ENCODE peak calls at places on chromosomes 4 and X, in eight cellular contexts. P is lower leg skin, E is hepatocyte, T is tibial artery, I is AG09309, Q is Caco-2, L is AG04449, W is lower lobe of right lung. U is an unnamed sample.

GRCh38 chr4:48635310-48635709 is 144.8 kb downstream of the FRYL start:
- DNase-seq in L (no peak), Q (no peak), W (no peak), E (no peak), I (no peak), T (no peak), P (no peak), U (no peak)

GRCh38 chr4:24471623-24472510 is 112.5 kb downstream of the DHX15 start:
- DNase-seq in T (no peak), Q (no peak), P (no peak), I (no peak), W (no peak), E (peak; percentile 30), L (no peak), U (no peak)

GRCh38 chrX:79601336-79602131 is 234.4 kb upstream of the ITM2A start:
- DNase-seq in P (no peak), L (no peak), Q (no peak), I (no peak), E (peak; percentile 13), T (no peak), W (no peak), U (no peak)

GRCh38 chr4:126733301-126733700 is 899.5 kb upstream of the INTU start:
- DNase-seq in Q (no peak), I (no peak), E (no peak), L (no peak), T (no peak), P (no peak), W (no peak), U (no peak)

GRCh38 chrX:31266172-31267076 is 194.6 kb upstream of the FTHL17 start:
- DNase-seq in P (peak; percentile 14), L (no peak), I (no peak), T (peak; percentile 21), W (peak; percentile 66), Q (peak; percentile 47), E (peak; percentile 62), U (no peak)

GRCh38 chrX:116975517-116975916 is 512.7 kb upstream of the CT83 start:
- DNase-seq in I (no peak), E (no peak), L (no peak), Q (no peak), T (no peak), P (no peak), W (no peak), U (no peak)

GRCh38 chrX:72100824-72101351 is 30.8 kb downstream of the RTL5 start:
- DNase-seq in I (no peak), Q (no peak), L (no peak), P (no peak), W (no peak), T (no peak), E (no peak), U (no peak)

GRCh38 chr4:182724414-182724813 is 192.8 kb downstream of the DCTD start:
- DNase-seq in I (peak; percentile 34), E (no peak), T (no peak), P (no peak), L (no peak), W (no peak), Q (no peak), U (no peak)

GRCh38 chrX:51837926-51838325 is 55.5 kb upstream of the MAGED1 start:
- DNase-seq in T (peak; percentile 25), L (no peak), P (peak; percentile 47), W (no peak), I (peak; percentile 2), Q (no peak), E (peak; percentile 56), U (peak; percentile 20)

GRCh38 chr4:163484906-163485305 is 9.6 kb upstream of the TMA16 start:
- DNase-seq in Q (peak; percentile 59), I (no peak), T (peak; percentile 46), W (no peak), P (no peak), E (peak; percentile 71), L (no peak), U (peak; percentile 3)

GRCh38 chr4:337932-338758 is 531 bp downstream of the ZNF141 start:
- DNase-seq in I (no peak), E (peak; percentile 70), L (no peak), W (peak; percentile 74), Q (no peak), T (no peak), P (peak; percentile 31), U (no peak)

DNA sequence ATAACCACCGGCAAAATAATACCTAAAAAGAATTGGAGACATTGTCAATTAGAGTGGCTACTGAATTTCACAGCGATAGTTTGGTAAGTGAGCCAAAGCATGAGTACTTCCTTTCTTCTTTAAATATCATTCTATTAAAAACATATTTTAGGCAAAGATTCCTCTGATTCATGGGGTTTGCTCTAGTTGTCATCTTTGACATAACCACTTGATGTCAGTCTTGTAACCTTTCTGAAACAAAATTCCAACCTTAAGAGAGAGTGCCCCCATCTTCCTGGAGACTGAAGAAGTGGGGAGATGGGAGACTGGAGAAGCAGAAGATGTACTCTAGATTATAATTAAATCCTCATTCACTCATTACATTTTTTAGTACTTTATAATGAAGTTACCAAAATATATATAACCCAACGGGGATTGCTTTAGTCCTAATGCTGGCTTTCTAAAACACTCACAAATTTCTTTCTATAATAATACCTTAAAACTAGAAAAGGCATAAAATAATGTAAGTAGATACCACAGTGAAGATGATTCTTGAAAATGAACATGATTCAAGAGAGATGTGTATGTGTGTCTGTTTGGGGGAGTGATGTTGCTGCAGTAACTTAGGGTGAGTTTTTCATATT is 96.4 kb downstream of the EMCN start:
- DNase-seq in Q (no peak), E (peak; percentile 29), W (no peak), L (no peak), P (no peak), I (no peak), T (no peak), U (peak; percentile 11)
- TF ChIP-seq CTCF in Q (peak; percentile 29), E (peak; percentile 73), W (peak; percentile 51), L (peak; percentile 30), P (no peak), I (peak; percentile 58), T (peak; percentile 46), U (peak; percentile 53)

DNA sequence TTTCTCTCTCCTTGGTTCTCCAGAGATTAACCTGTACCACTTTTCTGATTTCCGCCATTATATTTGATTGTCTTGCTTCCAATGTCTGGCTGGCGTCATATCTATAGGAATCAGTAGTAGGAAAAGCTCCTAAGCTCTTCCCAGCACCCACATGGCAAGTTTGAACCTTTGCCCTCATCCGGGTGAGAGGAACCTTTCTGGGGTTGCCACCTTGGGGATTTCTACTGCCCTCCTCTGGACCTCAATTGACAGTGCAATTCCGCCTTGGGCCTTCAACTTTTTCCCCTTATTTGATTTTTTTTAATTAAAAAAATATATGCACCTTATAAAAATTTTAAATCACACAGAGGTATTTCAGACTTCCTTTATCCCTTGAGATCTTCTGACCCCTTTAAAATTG is 2.0 kb upstream of the CXorf66 start:
- DNase-seq in Q (no peak), P (no peak), W (no peak), I (no peak), E (no peak), L (no peak), T (no peak), U (no peak)
- TF ChIP-seq CTCF in Q (no peak), P (no peak), W (peak; percentile 16), I (peak; percentile 41), E (no peak), L (peak; percentile 16), T (no peak), U (peak; percentile 17)

DNA sequence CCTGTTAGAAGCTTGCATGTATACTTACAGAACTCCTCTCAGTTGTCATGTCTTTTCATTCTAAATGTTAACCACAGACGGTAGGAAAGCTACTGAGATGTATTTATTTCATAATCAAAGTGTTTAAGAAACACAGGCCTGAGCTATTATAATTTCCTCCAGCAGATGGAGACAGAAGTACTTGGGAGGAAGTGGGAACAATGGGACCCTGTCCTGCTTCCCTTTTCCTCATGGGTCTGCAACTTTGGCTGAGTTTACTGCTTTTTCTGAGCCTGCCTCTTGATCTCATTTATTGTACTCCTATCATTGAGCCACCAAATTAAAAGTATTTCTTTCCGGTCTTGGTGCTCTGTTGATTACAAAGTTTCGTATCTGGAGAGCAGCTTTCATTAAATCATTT is 67.7 kb upstream of the SPANXN2 start:
- DNase-seq in Q (no peak), E (peak; percentile 25), I (no peak), W (no peak), T (no peak), L (no peak), P (no peak), U (no peak)
- TF ChIP-seq CTCF in Q (peak; percentile 17), E (peak; percentile 55), I (peak; percentile 53), W (peak; percentile 13), T (no peak), L (no peak), P (no peak), U (peak; percentile 44)

GRCh38 chr4:115852767-115853091 is 739.3 kb upstream of the NDST4 start:
- DNase-seq in E (no peak), W (no peak), P (no peak), Q (no peak), L (no peak), T (no peak), I (no peak), U (no peak)
- TF ChIP-seq CTCF in E (no peak), W (no peak), P (no peak), Q (peak; percentile 4), L (no peak), T (no peak), I (no peak), U (no peak)

GRCh38 chrX:65740909-65741308 is 73.5 kb downstream of the MSN start:
- DNase-seq in W (no peak), T (no peak), L (no peak), I (no peak), E (no peak), Q (no peak), P (no peak), U (no peak)
- TF ChIP-seq CTCF in W (no peak), T (no peak), L (no peak), I (no peak), E (no peak), Q (no peak), P (no peak), U (no peak)

U was measured in AG09319.